ENCODE peak calls at places on chromosome 4, in five cellular contexts. Q, J, H, S and G are unnamed samples.

GRCh38 chr4:148634476-148634875 is 192.3 kb upstream of the NR3C2 start:
- DNase-seq in J (no peak), Q (no peak), H (no peak), S (no peak), G (no peak)

GRCh38 chr4:42566835-42567234 is 90.1 kb downstream of the ATP8A1 start:
- DNase-seq in J (no peak), S (no peak), H (no peak), Q (no peak), G (no peak)

GRCh38 chr4:55124337-55125076 is 888 bp downstream of the KDR start:
- DNase-seq in S (no peak), H (no peak), Q (no peak), J (no peak), G (no peak)

GRCh38 chr4:53000560-53000959 is 138.4 kb downstream of the RASL11B start:
- DNase-seq in Q (no peak), S (no peak), J (no peak), H (no peak), G (no peak)

GRCh38 chr4:74042681-74043080 is 4.2 kb upstream of the CXCL3 start:
- DNase-seq in S (no peak), H (no peak), Q (no peak), J (peak; percentile 26), G (no peak)

GRCh38 chr4:170005472-170005871 is 20.7 kb downstream of the MFAP3L start:
- DNase-seq in H (no peak), S (no peak), Q (no peak), J (no peak), G (no peak)

GRCh38 chr4:145956288-145956890 is 17.8 kb upstream of the ZNF827 start:
- DNase-seq in S (no peak), H (peak; percentile 40), Q (peak; percentile 43), J (peak; percentile 51), G (no peak)

GRCh38 chr4:16916719-16917337 is 18.4 kb upstream of the LDB2 start:
- DNase-seq in J (peak; percentile 79), Q (peak; percentile 55), H (peak; percentile 63), S (peak; percentile 47), G (peak; percentile 70)

GRCh38 chr4:38788327-38788726 is 5.5 kb upstream of the TLR10 start:
- DNase-seq in J (no peak), S (no peak), H (no peak), Q (no peak), G (no peak)

GRCh38 chr4:35970366-35970960 is 273.9 kb downstream of the ARAP2 start:
- DNase-seq in J (no peak), S (no peak), Q (no peak), H (no peak), G (no peak)

GRCh38 chr4:181281451-181281850 is 961.8 kb upstream of the TENM3 start:
- DNase-seq in Q (no peak), S (no peak), H (no peak), J (no peak), G (no peak)

GRCh38 chr4:67658302-67658701 is 42.7 kb downstream of the UBA6 start:
- DNase-seq in S (no peak), J (no peak), H (no peak), Q (no peak), G (no peak)

GRCh38 chr4:169151671-169152070 is 119.1 kb downstream of the SH3RF1 start:
- DNase-seq in H (no peak), Q (no peak), J (no peak), S (no peak), G (no peak)

GRCh38 chr4:73341454-73341853 is 62.6 kb upstream of the ALB start:
- DNase-seq in Q (peak; percentile 11), S (peak; percentile 16), H (peak; percentile 85), J (peak; percentile 67), G (peak; percentile 33)

GRCh38 chr4:2254665-2255500 is 7.0 kb downstream of the MXD4 start:
- DNase-seq in H (no peak), J (no peak), S (no peak), Q (peak; percentile 23), G (no peak)

GRCh38 chr4:66921433-66921832 is 623.9 kb downstream of the CENPC start:
- DNase-seq in J (no peak), Q (no peak), S (no peak), H (no peak), G (no peak)

GRCh38 chr4:112296949-112297483 is at the start of gene ALPK1:
- DNase-seq in Q (peak; percentile 12), S (no peak), H (peak; percentile 33), J (peak; percentile 69), G (peak; percentile 88)

GRCh38 chr4:38902695-38903094 is 35.1 kb downstream of the FAM114A1 start:
- DNase-seq in S (no peak), Q (peak; percentile 52), H (peak; percentile 27), J (peak; percentile 43), G (no peak)

GRCh38 chr4:128225148-128225547 is 62.5 kb downstream of the PGRMC2 start:
- DNase-seq in H (no peak), S (no peak), Q (no peak), J (no peak), G (no peak)

GRCh38 chr4:185479507-185479971 is 8.0 kb upstream of the CCDC110 start:
- DNase-seq in S (peak; percentile 47), J (no peak), Q (no peak), H (no peak), G (no peak)

GRCh38 chr4:114378306-114378903 is 220.2 kb upstream of the UGT8 start:
- DNase-seq in H (no peak), Q (peak; percentile 32), S (no peak), J (no peak), G (no peak)

GRCh38 chr4:108081251-108081650 is 87.5 kb downstream of the LEF1 start:
- DNase-seq in J (no peak), H (no peak), S (no peak), Q (no peak), G (no peak)

GRCh38 chr4:95377511-95377910 is 171.3 kb downstream of the UNC5C start:
- DNase-seq in Q (no peak), S (no peak), H (no peak), J (no peak), G (no peak)

GRCh38 chr4:68272860-68273259 is 27.4 kb upstream of the TMPRSS11B start:
- DNase-seq in Q (no peak), H (no peak), S (no peak), J (no peak), G (no peak)

GRCh38 chr4:125357675-125358074 is 42.9 kb downstream of the FAT4 start:
- DNase-seq in Q (no peak), S (no peak), H (no peak), J (no peak), G (no peak)

GRCh38 chr4:169270810-169271691 is at the start of gene SH3RF1:
- DNase-seq in Q (peak; percentile 91), J (peak; percentile 46), H (peak; percentile 38), S (no peak), G (no peak)

GRCh38 chr4:40713798-40714197 is 36.0 kb upstream of the NSUN7 start:
- DNase-seq in S (no peak), J (no peak), Q (no peak), H (no peak), G (no peak)

GRCh38 chr4:157300678-157301077 is 80.2 kb downstream of the GRIA2 start:
- DNase-seq in Q (peak; percentile 1), S (no peak), H (no peak), J (no peak), G (no peak)

GRCh38 chr4:1856920-1857699 is 1.2 kb upstream of the LETM1 start:
- DNase-seq in J (peak; percentile 54), Q (peak; percentile 67), S (no peak), H (no peak), G (no peak)

GRCh38 chr4:16027626-16028025 is 56.2 kb downstream of the PROM1 start:
- DNase-seq in S (no peak), J (no peak), H (no peak), Q (no peak), G (no peak)

GRCh38 chr4:173182403-173182802 is 13.8 kb downstream of the GALNT7 start:
- DNase-seq in J (no peak), S (no peak), H (no peak), Q (no peak), G (peak; percentile 72)

GRCh38 chr4:156775803-156776202 is 195.8 kb downstream of the PDGFC start:
- DNase-seq in H (no peak), J (no peak), Q (no peak), S (no peak), G (no peak)

GRCh38 chr4:107825072-107825789 is 499 bp downstream of the SGMS2 start:
- DNase-seq in S (no peak), Q (peak; percentile 9), H (no peak), J (no peak), G (no peak)

GRCh38 chr4:8159522-8160232 is 1.1 kb upstream of the ABLIM2 start:
- DNase-seq in S (no peak), J (no peak), Q (no peak), H (no peak), G (no peak)

GRCh38 chr4:55183926-55184599 is 58.7 kb upstream of the KDR start:
- DNase-seq in S (no peak), J (no peak), Q (no peak), H (no peak), G (peak; percentile 87)

GRCh38 chr4:7956306-7957112 is 16.8 kb upstream of the AFAP1 start:
- DNase-seq in Q (peak; percentile 34), J (no peak), S (no peak), H (peak; percentile 56), G (no peak)

GRCh38 chr4:151760713-151761661 is at the start of gene GATB:
- DNase-seq in S (peak; percentile 92), Q (peak; percentile 87), J (peak; percentile 97), H (peak; percentile 97), G (peak; percentile 96)

GRCh38 chr4:122591196-122591595 is 29.7 kb downstream of the IL21 start:
- DNase-seq in J (no peak), Q (no peak), H (no peak), S (no peak), G (no peak)

GRCh38 chr4:81625422-81626417 is 154.0 kb upstream of the RASGEF1B start:
- DNase-seq in J (no peak), S (no peak), H (no peak), Q (no peak), G (no peak)
- TF ChIP-seq SIN3A in J (no peak), S (no peak), H (no peak), Q (no peak), G (no peak)

GRCh38 chr4:88765729-88766128 is 68.1 kb upstream of the NAP1L5 start:
- DNase-seq in H (no peak), J (no peak), Q (no peak), S (no peak), G (no peak)
- TF ChIP-seq REST in H (peak; percentile 53), J (no peak), Q (peak; percentile 97), S (no peak), G (peak; percentile 61)

GRCh38 chr4:98720871-98721480 is 62.6 kb upstream of the TSPAN5 start:
- DNase-seq in S (no peak), Q (no peak), H (no peak), J (no peak), G (peak; percentile 35)

GRCh38 chr4:98712607-98713006 is 54.2 kb upstream of the TSPAN5 start:
- DNase-seq in Q (no peak), J (no peak), S (no peak), H (no peak), G (no peak)

GRCh38 chr4:98711526-98711925 is 53.1 kb upstream of the TSPAN5 start:
- DNase-seq in J (no peak), H (no peak), Q (no peak), S (no peak), G (no peak)

GRCh38 chr4:98722000-98722399 is 63.6 kb upstream of the TSPAN5 start:
- DNase-seq in Q (no peak), J (no peak), H (no peak), S (no peak), G (no peak)

GRCh38 chr4:98716796-98717195 is 58.4 kb upstream of the TSPAN5 start:
- DNase-seq in Q (no peak), J (no peak), S (no peak), H (no peak), G (no peak)
- TF ChIP-seq JUND in Q (no peak), J (no peak), S (no peak), H (no peak), G (no peak)

GRCh38 chr4:158949094-158949493 is 153.8 kb upstream of the RAPGEF2 start:
- DNase-seq in S (no peak), H (no peak), J (no peak), Q (no peak), G (no peak)
- TF ChIP-seq SIN3A in S (no peak), H (no peak), J (no peak), Q (no peak), G (no peak)